ENCODE peak calls at places on chromosomes 16 and 17, in eight cellular contexts. N is ELF-1; Z is Daoy; R is aorta; J is Right ventricle myocardium superior; L is activated CD4-positive, alpha-beta T cell treated with anti-CD3 and anti-CD28 coated beads, Interleukin-2, amount 10 ng/mL, durations not matched to agents 24 days and 14 days; Y is dorsolateral prefrontal cortex; U is stimulated activated CD8-positive, alpha-beta memory T cell treated with anti-CD3 and anti-CD28 coated beads, Interleukin-12 subunit alpha, Interleukin-12 subunit beta, amount 100 ng/mL, for 4 hours. O is an unnamed sample.

GRCh38 chr16:85570213-85570734 is 42.8 kb upstream of the GSE1 start:
- DNase-seq in N (peak; percentile 37), Z (no peak), R (no peak), J (no peak), L (no peak), Y (no peak), U (no peak), O (no peak)

GRCh38 chr16:57192720-57193486 is 6.8 kb downstream of the RSPRY1 start:
- DNase-seq in N (no peak), Z (no peak), R (no peak), J (no peak), L (no peak), Y (no peak), U (no peak), O (no peak)

GRCh38 chr17:38674013-38674748 is 576 bp downstream of the EPOP start:
- DNase-seq in N (peak; percentile 55), Z (peak; percentile 33), R (peak; percentile 81), J (peak; percentile 44), L (peak; percentile 83), Y (no peak), U (peak; percentile 27), O (no peak)

GRCh38 chr17:19239544-19239943 is 2.4 kb downstream of the EPN2 start:
- DNase-seq in N (no peak), Z (no peak), R (no peak), J (peak; percentile 48), L (no peak), Y (no peak), U (no peak), O (no peak)

GRCh38 chr17:83067718-83068261 is 11.6 kb upstream of the METRNL start:
- DNase-seq in N (peak; percentile 39), Z (no peak), R (peak; percentile 76), J (peak; percentile 25), L (no peak), Y (no peak), U (no peak), O (no peak)

GRCh38 chr16:26598989-26599785 is 467.5 kb upstream of the C16orf82 start:
- DNase-seq in N (peak; percentile 6), Z (no peak), R (no peak), J (no peak), L (peak; percentile 71), Y (no peak), U (no peak), O (peak; percentile 82)

GRCh38 chr16:88914750-88915368 is 48.4 kb upstream of the PABPN1L start:
- DNase-seq in N (no peak), Z (peak; percentile 43), R (no peak), J (peak; percentile 74), L (no peak), Y (no peak), U (no peak), O (no peak)

GRCh38 chr17:6541886-6542285 is 14.5 kb downstream of the PITPNM3 start:
- DNase-seq in N (no peak), Z (no peak), R (peak; percentile 15), J (no peak), L (no peak), Y (no peak), U (no peak), O (no peak)

GRCh38 chr16:85948870-85949269 is 49.9 kb downstream of the IRF8 start:
- DNase-seq in N (no peak), Z (no peak), R (no peak), J (no peak), L (no peak), Y (no peak), U (no peak), O (no peak)

GRCh38 chr16:48498761-48499600 is 111.0 kb downstream of the N4BP1 start:
- DNase-seq in N (no peak), Z (no peak), R (peak; percentile 56), J (no peak), L (no peak), Y (no peak), U (no peak), O (no peak)

GRCh38 chr17:51397361-51398127 is 137.2 kb downstream of the UTP18 start:
- DNase-seq in N (peak; percentile 70), Z (peak; percentile 81), R (no peak), J (no peak), L (no peak), Y (no peak), U (no peak), O (no peak)

GRCh38 chr17:58282442-58282841 is 1.7 kb upstream of the MPO start:
- DNase-seq in N (no peak), Z (no peak), R (no peak), J (no peak), L (peak; percentile 50), Y (no peak), U (no peak), O (no peak)

GRCh38 chr17:21143695-21144094 is 16.9 kb downstream of the DHRS7B start:
- DNase-seq in N (no peak), Z (no peak), R (no peak), J (no peak), L (no peak), Y (no peak), U (no peak), O (no peak)

GRCh38 chr17:39769974-39770587 is 32.3 kb downstream of the GRB7 start:
- DNase-seq in N (no peak), Z (peak; percentile 73), R (no peak), J (no peak), L (peak; percentile 86), Y (no peak), U (no peak), O (no peak)

GRCh38 chr17:41736983-41737679 is 2.7 kb upstream of the HAP1 start:
- DNase-seq in N (no peak), Z (no peak), R (no peak), J (no peak), L (no peak), Y (no peak), U (no peak), O (no peak)

GRCh38 chr16:87581867-87582220 is 20.5 kb upstream of the JPH3 start:
- DNase-seq in N (peak; percentile 59), Z (peak; percentile 95), R (peak; percentile 89), J (peak; percentile 80), L (no peak), Y (no peak), U (no peak), O (no peak)

GRCh38 chr17:59435238-59435637 is 103.8 kb downstream of the YPEL2 start:
- DNase-seq in N (no peak), Z (no peak), R (no peak), J (no peak), L (no peak), Y (no peak), U (no peak), O (no peak)

GRCh38 chr17:19019041-19019941 is 14.7 kb upstream of the FAM83G start:
- DNase-seq in N (no peak), Z (no peak), R (peak; percentile 61), J (peak; percentile 34), L (no peak), Y (no peak), U (no peak), O (no peak)

GRCh38 chr16:62829615-62830014 is 793.4 kb upstream of the CDH8 start:
- DNase-seq in N (no peak), Z (no peak), R (no peak), J (no peak), L (no peak), Y (no peak), U (no peak), O (no peak)

GRCh38 chr16:79267781-79268180 is 332.8 kb downstream of the MAF start:
- DNase-seq in N (no peak), Z (peak; percentile 58), R (no peak), J (no peak), L (no peak), Y (no peak), U (no peak), O (no peak)

GRCh38 chr16:31148281-31148728 is 1.6 kb downstream of the PRSS36 start:
- DNase-seq in N (peak; percentile 45), Z (no peak), R (no peak), J (no peak), L (no peak), Y (no peak), U (no peak), O (no peak)

GRCh38 chr17:69607162-69607834 is 192.8 kb downstream of the MAP2K6 start:
- DNase-seq in N (peak; percentile 71), Z (peak; percentile 26), R (peak; percentile 86), J (peak; percentile 85), L (peak; percentile 84), Y (peak; percentile 65), U (no peak), O (peak; percentile 45)

GRCh38 chr16:31876955-31877828 is 3.6 kb downstream of the ZNF267 start:
- DNase-seq in N (no peak), Z (peak; percentile 82), R (no peak), J (no peak), L (peak; percentile 90), Y (no peak), U (no peak), O (no peak)

O was measured in iPS DF 19.7.